ENCODE peak calls at places on chromosomes 16 and 17, in four cellular contexts. R is mucosa of descending colon; S is CD4-positive, alpha-beta T cell; Q is foreskin keratinocyte. U is an unnamed sample.

GRCh38 chr16:67666032-67666537 is 465 bp downstream of the ENKD1 start:
- DNase-seq in R (no peak), S (no peak), Q (no peak), U (no peak)

GRCh38 chr16:51392651-51393187 is 241.6 kb upstream of the SALL1 start:
- DNase-seq in R (no peak), S (no peak), Q (no peak), U (no peak)

GRCh38 chr17:42078396-42079042 is 19.8 kb downstream of the ZNF385C start:
- DNase-seq in R (no peak), S (no peak), Q (no peak), U (no peak)

GRCh38 chr17:40901981-40902862 is 17.2 kb upstream of the KRT20 start:
- DNase-seq in R (no peak), S (no peak), Q (peak; percentile 86), U (peak; percentile 75)

GRCh38 chr17:18179804-18180203 is 3.8 kb upstream of the ALKBH5 start:
- DNase-seq in R (no peak), S (no peak), Q (no peak), U (no peak)

GRCh38 chr17:61749823-61750404 is 113.4 kb downstream of the BRIP1 start:
- DNase-seq in R (no peak), S (no peak), Q (no peak), U (no peak)

GRCh38 chr17:74832421-74832820 is 27.3 kb downstream of the GRIN2C start:
- DNase-seq in R (no peak), S (no peak), Q (no peak), U (no peak)

GRCh38 chr17:38864636-38865398 is 5.0 kb upstream of the LASP1 start:
- DNase-seq in R (no peak), S (no peak), Q (peak; percentile 74), U (peak; percentile 64)

GRCh38 chr17:17198281-17198680 is 7.9 kb downstream of the PLD6 start:
- DNase-seq in R (no peak), S (no peak), Q (no peak), U (no peak)

GRCh38 chr16:73048292-73049050 is 543 bp upstream of the ZFHX3 start:
- DNase-seq in R (peak; percentile 78), S (no peak), Q (no peak), U (no peak)

GRCh38 chr17:56832446-56832845 is 1.3 kb downstream of the C17orf67 start:
- DNase-seq in R (no peak), S (no peak), Q (peak; percentile 0), U (no peak)

GRCh38 chr17:46787478-46787877 is 31.0 kb downstream of the WNT3 start:
- DNase-seq in R (no peak), S (no peak), Q (no peak), U (no peak)

GRCh38 chr17:45233423-45233924 is 11.8 kb downstream of the FMNL1 start:
- DNase-seq in R (no peak), S (no peak), Q (no peak), U (no peak)
- TF ChIP-seq CTCF in R (no peak), S (no peak), Q (no peak), U (no peak)

DNA sequence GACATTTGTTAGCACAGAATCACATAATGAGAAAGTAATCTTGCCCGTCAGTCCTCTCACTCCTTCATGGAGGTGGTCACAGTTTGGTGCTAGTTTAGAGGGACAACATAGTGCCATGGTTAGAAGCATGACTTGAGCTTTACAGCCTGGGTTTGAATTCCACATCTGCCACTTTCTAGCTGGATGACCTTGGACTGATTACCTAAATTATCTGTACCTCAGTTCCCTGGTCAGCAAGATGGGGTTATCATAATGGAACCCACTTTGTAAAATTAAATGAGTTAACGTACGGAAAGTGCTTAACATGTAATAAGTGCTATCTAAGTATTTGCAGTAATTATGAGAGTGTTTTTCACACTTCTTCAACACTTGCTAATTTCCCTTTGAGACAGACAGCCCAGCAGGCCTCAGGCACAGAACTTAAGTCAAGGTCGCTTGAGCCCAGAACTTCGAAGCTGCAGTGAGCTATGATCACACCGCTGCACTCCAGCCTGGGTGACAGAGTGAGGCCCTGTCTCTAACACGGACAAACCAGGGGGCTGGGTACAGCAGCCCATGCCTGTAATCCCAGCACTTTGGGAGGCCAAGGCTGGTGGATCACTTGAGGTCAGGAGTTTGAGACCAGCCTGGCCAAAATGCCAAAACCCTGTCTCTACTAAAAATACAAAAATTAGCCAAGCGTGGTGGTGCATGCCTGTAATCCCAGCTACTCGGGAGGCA is 7.1 kb downstream of the VWA3A start:
- DNase-seq in R (no peak), S (no peak), Q (no peak), U (no peak)
- TF ChIP-seq CTCF in R (no peak), S (peak; percentile 14), Q (no peak), U (no peak)

GRCh38 chr17:81527591-81528383 is at the start of gene FSCN2:
- DNase-seq in R (no peak), S (no peak), Q (no peak), U (no peak)
- TF ChIP-seq CTCF in R (no peak), S (no peak), Q (no peak), U (no peak)

DNA sequence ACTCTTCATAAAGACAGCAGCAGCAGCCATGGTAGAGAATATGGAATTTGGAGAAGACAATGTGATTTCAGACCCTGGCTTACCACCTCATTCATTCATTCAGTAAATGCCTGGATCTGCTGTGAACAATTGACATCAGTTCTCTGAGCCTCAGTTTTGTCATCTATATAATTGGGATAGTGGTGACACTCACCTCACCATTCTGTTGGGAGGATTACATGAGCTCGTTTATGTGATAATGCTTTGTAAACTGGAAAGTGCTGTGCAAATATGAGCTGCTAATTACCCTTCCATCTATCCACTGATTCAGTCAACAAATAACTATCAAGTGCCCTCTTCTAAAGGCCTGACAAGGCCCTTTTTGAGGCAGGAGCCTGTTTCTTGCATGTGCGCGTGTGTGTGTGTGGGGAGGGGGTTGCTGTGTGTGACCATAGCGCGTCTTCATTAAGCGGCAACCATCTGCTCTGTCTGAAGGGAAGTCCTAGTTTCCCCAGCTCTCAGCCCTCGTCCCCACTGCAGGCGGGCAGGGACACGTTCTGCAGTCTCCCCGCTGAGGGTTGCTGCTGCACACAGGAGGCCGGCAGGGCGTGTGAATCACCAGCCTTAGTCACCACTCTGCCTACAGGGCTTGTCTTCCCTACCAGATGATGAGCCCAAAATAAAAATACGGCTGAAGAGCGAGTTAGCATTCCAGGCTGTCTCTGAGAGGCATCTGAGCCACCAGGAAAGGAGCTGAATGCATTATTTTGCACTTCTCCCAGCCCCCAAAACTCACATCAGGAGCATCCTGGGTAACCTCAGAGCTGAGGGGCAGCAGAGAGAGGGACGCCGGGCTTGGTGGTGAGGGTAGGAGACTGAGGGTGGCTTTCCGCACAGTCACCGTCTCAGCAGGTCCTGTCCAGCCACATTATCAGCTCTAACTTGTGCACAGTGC is 19.9 kb downstream of the ARL4D start:
- DNase-seq in R (peak; percentile 57), S (no peak), Q (peak; percentile 90), U (peak; percentile 94)
- TF ChIP-seq CTCF in R (no peak), S (no peak), Q (peak; percentile 52), U (no peak)

GRCh38 chr16:89374393-89374948 is 115.9 kb downstream of the ANKRD11 start:
- DNase-seq in R (no peak), S (no peak), Q (no peak), U (no peak)
- TF ChIP-seq CTCF in R (no peak), S (no peak), Q (no peak), U (no peak)

GRCh38 chr16:19696312-19696711 is 21.7 kb downstream of the KNOP1 start:
- DNase-seq in R (peak; percentile 80), S (peak; percentile 74), Q (peak; percentile 58), U (peak; percentile 87)
- TF ChIP-seq CTCF in R (no peak), S (no peak), Q (no peak), U (no peak)

DNA sequence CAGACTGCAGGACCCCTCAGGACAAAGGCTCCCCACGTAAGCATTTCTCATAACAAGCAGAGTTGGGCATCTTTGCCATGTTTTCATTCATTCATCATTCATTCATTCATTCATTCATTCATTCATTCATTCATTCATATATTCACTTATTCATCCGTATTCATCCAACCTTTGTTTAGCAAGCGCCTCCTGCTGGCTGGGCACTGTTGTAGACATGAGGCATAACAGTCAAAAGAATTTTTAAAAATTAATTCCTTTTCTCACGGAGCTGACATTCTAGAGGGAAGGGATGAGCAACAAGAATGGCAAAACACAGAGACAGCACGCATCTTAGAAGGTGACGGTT is 351.7 kb upstream of the TNRC6C start:
- DNase-seq in R (no peak), S (no peak), Q (no peak), U (no peak)
- TF ChIP-seq CTCF in R (no peak), S (no peak), Q (no peak), U (no peak)

GRCh38 chr16:48682971-48683370 is 73.0 kb upstream of the N4BP1 start:
- DNase-seq in R (no peak), S (no peak), Q (no peak), U (no peak)

GRCh38 chr16:48684148-48684547 is 74.2 kb upstream of the N4BP1 start:
- DNase-seq in R (no peak), S (no peak), Q (no peak), U (no peak)

GRCh38 chr16:48676836-48677235 is 66.9 kb upstream of the N4BP1 start:
- DNase-seq in R (no peak), S (no peak), Q (peak; percentile 8), U (peak; percentile 68)

DNA sequence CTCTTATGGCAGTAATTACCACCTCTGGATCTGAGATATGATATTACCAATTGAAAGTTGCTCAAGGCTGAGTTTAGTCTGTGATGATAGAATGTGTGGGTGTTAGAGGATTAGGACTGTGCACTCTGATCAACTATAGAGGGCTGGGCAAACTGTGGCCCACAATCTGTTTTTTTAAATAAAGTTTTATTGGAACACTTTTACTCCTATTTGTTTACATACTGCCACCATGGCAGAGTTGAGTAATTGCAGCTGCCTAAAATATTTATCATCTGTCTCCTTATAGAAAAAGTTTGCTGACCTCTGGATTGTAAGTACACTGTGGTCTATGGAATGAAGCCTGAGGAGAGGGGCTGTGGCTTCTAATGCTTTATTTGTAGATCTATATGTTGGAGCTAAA is 71.5 kb upstream of the N4BP1 start:
- DNase-seq in R (no peak), S (no peak), Q (no peak), U (no peak)
- TF ChIP-seq CTCF in R (no peak), S (no peak), Q (peak; percentile 32), U (no peak)

DNA sequence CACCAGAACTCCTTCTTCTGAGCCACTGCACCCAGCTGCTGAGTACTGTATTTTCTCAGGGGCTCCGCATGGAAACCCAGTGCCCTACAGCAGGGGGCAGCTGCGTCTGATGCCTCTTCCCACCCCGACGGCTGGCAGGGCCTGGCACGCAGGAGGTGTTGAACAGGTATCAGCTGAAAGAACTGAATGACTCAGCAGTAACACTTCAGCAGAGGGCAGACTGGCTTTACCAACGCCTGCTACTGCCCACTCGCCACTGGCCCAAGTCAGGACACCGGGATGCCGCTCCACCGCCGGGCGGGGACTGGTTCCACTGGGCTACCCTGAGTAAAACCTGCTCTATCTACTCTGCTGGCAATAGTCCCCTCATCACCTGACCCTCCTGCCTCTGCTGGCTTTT is 100.3 kb upstream of the FA2H start:
- DNase-seq in R (no peak), S (no peak), Q (no peak), U (no peak)
- TF ChIP-seq CTCF in R (no peak), S (no peak), Q (peak; percentile 57), U (no peak)

U was measured in MCF 10A.